ENCODE peak calls at places on chromosome 1, in four cellular contexts. I, L, U and Q are unnamed samples.

GRCh38 chr1:56268519-56268918 is 310.8 kb downstream of the PLPP3 start:
- DNase-seq in L (no peak), U (no peak), I (no peak), Q (no peak)

GRCh38 chr1:61960999-61961398 is 218.7 kb downstream of the PATJ start:
- DNase-seq in I (no peak), L (no peak), U (no peak), Q (no peak)

GRCh38 chr1:85277027-85277625 is 694 bp upstream of the BCL10 start:
- DNase-seq in I (no peak), L (no peak), U (no peak), Q (no peak)

GRCh38 chr1:173409613-173410012 is 67.5 kb upstream of the PRDX6 start:
- DNase-seq in U (peak), L (no peak), I (no peak), Q (peak)

GRCh38 chr1:115669002-115669673 is 27.4 kb downstream of the VANGL1 start:
- DNase-seq in U (peak), L (no peak), I (no peak), Q (no peak)

GRCh38 chr1:90616395-90616794 is 100.7 kb downstream of the BARHL2 start:
- DNase-seq in U (peak), L (no peak), I (no peak), Q (no peak)

GRCh38 chr1:66503841-66504470 is 30.0 kb upstream of the SGIP1 start:
- DNase-seq in L (no peak), I (no peak), U (peak), Q (no peak)

GRCh38 chr1:42756956-42757891 is 9.6 kb downstream of the P3H1 start:
- DNase-seq in I (no peak), L (no peak), U (peak), Q (no peak)

GRCh38 chr1:30109853-30110252 is 613.5 kb downstream of the MATN1 start:
- DNase-seq in L (no peak), U (no peak), I (no peak), Q (peak)

GRCh38 chr1:110309768-110310167 is 29.4 kb upstream of the RBM15 start:
- DNase-seq in L (no peak), I (no peak), U (peak), Q (no peak)

GRCh38 chr1:165674599-165674998 is 23.8 kb downstream of the ALDH9A1 start:
- DNase-seq in L (no peak), I (no peak), U (no peak), Q (no peak)

GRCh38 chr1:184300446-184300845 is 86.4 kb upstream of the C1orf21 start:
- DNase-seq in L (no peak), I (no peak), U (peak), Q (no peak)

GRCh38 chr1:65791396-65791795 is 1.3 kb upstream of the PDE4B start:
- DNase-seq in U (no peak), L (no peak), I (no peak), Q (no peak)

GRCh38 chr1:183942933-183943693 is 94.4 kb downstream of the COLGALT2 start:
- DNase-seq in I (no peak), U (peak), L (no peak), Q (peak)

GRCh38 chr1:210698661-210699060 is 370.0 kb downstream of the HHAT start:
- DNase-seq in L (no peak), U (no peak), I (no peak), Q (no peak)

GRCh38 chr1:61301824-61302652 is 219.7 kb downstream of the NFIA start:
- DNase-seq in I (no peak), U (no peak), L (no peak), Q (peak)

DNA sequence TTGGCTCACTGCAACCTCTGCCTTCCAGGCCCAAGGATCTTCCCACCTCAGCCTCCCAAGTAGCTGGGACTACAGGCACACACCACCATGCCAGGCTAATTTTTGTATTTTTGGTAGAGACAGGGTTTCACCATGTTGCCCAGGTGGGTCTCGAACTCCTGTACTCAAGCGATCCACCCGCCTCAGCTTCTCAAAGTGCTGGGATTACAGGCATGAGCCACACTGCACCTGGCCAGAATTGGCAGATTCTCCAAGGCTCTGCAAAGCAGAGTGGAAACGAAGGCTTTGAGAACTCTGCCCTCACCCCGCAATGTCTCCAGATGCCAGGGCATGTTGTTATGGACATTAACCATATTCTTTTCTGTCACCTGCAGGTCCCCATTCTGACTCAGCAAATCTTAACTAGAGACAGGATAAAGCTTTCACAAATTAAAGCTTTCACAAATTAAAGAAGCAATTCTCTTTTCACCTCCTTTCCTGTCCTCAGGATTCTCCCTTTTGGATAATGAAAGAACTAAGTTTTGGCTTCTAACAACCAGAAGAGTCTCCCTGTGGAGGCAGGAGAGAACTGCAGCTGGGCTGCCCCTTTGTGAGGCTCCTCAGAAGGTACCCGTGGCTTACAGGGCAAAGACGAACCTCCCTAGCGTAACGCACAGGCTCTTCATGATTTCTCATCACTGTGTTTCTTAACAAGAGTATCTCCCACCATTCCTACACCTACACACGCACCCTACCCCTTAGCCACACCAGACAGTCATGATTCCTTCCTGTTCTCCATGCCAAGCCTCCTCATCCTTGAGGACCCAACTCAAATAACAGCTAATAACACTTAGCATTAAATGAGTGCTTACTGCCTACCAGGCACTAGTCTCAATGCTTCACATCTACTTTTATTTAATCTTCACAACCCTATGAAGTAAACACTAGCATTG is 29.8 kb downstream of the GPA33 start:
- DNase-seq in U (peak), L (no peak), I (no peak), Q (no peak)
- TF ChIP-seq CTCF in U (peak), L (no peak), I (no peak), Q (no peak)

GRCh38 chr1:242449211-242449610 is 75.3 kb downstream of the PLD5 start:
- DNase-seq in U (no peak), I (no peak), L (no peak), Q (no peak)

GRCh38 chr1:242452573-242452972 is 71.9 kb downstream of the PLD5 start:
- DNase-seq in U (no peak), L (no peak), I (no peak), Q (no peak)

GRCh38 chr1:242455052-242455361 is 69.5 kb downstream of the PLD5 start:
- DNase-seq in I (no peak), L (no peak), U (no peak), Q (no peak)

DNA sequence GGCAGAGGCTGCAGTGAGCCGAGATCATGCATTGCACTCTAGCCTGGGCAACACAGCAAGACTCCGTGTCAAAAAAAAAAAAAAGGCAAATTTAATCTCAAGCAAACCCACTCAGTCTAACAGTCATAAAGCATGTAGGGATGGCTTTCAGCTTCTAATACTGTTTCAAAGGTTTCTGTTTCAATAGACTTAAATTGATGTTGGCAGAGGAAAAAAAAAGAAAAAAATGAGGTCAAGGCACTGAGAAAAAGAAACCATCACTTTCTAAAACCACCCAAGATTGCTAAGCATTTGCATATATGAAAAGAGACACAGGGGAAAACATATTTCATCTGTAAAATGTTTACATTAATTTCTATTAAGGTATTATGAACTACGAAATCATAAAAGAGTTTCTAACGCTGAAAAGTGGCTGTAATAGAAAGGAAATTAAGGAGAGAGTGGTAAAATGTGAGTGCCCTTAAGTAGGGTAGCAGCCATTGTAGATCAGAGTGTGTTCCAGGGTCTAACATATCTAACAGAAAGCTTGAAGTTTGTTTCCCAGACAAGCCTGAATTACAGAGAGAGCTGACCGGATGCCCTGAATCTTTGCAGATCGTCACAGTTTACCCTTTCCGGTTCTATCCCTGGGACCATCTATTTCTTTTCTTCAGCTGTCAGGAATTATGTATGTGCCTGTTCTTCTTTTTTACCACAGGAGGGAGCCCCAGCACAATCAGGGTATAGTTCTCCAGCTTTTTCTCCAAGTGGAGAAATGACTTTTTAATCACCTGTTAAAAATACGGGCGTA is 70.0 kb downstream of the PLD5 start:
- DNase-seq in U (peak), L (no peak), I (no peak), Q (no peak)
- TF ChIP-seq CTCF in U (peak), L (peak), I (peak), Q (peak)

DNA sequence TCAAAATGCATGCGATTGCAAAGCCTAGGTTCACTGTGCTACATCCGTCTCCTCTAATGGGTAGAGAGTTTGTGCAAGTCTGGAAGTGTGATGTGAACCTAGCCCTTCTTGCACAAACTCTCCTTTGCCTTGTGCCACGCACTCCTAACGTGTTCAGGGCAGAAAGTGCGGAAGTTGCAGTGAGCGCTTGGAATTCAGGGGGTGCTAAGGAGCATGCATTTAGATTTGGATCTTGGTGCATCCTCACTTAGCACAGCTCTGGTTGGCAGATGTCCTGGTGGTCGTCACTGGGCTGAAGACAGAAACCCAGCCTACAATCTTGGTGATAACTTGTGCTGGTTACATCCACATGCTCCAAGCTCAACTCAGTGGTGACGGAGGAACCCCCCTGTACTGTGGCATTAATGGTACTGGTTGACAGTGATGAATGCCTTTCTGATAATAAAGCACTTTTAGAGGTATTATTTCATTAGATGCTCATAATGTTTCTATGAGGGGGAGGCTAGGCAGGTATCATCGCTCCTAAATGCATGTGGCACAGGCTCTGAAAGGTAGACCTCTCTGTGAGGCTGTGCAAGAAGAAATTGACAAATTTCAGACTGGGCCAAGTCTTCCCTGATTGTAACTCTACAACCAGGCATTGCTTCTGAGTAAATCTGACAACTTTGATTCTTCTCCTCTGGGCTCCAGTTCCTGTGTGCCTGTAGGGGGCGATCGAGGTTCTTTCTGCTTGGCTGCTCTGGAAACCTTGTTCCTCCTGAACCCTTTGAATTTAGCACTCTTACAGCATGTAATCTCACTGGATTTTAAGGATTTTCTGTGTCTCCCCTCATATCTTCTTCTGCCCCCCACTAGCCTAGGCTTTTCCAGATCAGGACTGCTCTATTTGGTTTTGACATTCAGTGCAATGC is 40.6 kb downstream of the MAPKAPK2 start:
- DNase-seq in I (no peak), L (peak), U (peak), Q (no peak)
- TF ChIP-seq CTCF in I (no peak), L (peak), U (peak), Q (peak)

GRCh38 chr1:37020653-37021277 is 13.6 kb downstream of the GRIK3 start:
- DNase-seq in I (no peak), U (peak), L (no peak), Q (no peak)
- TF ChIP-seq CTCF in I (no peak), U (peak), L (no peak), Q (no peak)

GRCh38 chr1:192805832-192806323 is 3.0 kb upstream of the RGS2 start:
- DNase-seq in I (no peak), L (no peak), U (peak), Q (peak)

GRCh38 chr1:192807968-192808587 is 761 bp upstream of the RGS2 start:
- DNase-seq in L (no peak), I (no peak), U (peak), Q (no peak)

GRCh38 chr1:192809286-192810252 is 730 bp downstream of the RGS2 start:
- DNase-seq in L (peak), I (no peak), U (peak), Q (no peak)

GRCh38 chr1:192808588-192809285 is at the start of gene RGS2:
- DNase-seq in I (peak), U (peak), L (peak), Q (peak)

GRCh38 chr1:192807221-192807967 is 1.4 kb upstream of the RGS2 start:
- DNase-seq in L (no peak), I (no peak), U (peak), Q (no peak)
- TF ChIP-seq CTCF in L (peak), I (no peak), U (peak), Q (peak)